ENCODE peak calls at places on chromosomes 12 and 14, in eight cellular contexts. One of them, this sample, is unnamed.

GRCh38 chr14:22555573-22556011 is 33.4 kb downstream of the DAD1 start:
- DNase-seq in NCI-H2081: no peak
- DNase-seq in CD8-positive, alpha-beta memory T cell: peak; percentile 65
- DNase-seq in aorta: no peak
- DNase-seq in effector memory CD4-positive, alpha-beta T cell: peak; percentile 65
- DNase-seq in naive thymus-derived CD8-positive, alpha-beta T cell: no peak
- DNase-seq in MM.1S: peak; percentile 26
- DNase-seq in progenitor cell of endocrine pancreas: no peak
- DNase-seq in this sample: no peak

GRCh38 chr14:99426265-99426664 is 54.4 kb downstream of the SETD3 start:
- DNase-seq in naive thymus-derived CD8-positive, alpha-beta T cell: no peak
- DNase-seq in effector memory CD4-positive, alpha-beta T cell: no peak
- DNase-seq in CD8-positive, alpha-beta memory T cell: no peak
- DNase-seq in MM.1S: no peak
- DNase-seq in NCI-H2081: no peak
- DNase-seq in progenitor cell of endocrine pancreas: no peak
- DNase-seq in aorta: no peak
- DNase-seq in this sample: no peak

GRCh38 chr12:85996280-85996679 is 122.2 kb downstream of the NTS start:
- DNase-seq in MM.1S: no peak
- DNase-seq in NCI-H2081: no peak
- DNase-seq in progenitor cell of endocrine pancreas: no peak
- DNase-seq in effector memory CD4-positive, alpha-beta T cell: no peak
- DNase-seq in CD8-positive, alpha-beta memory T cell: no peak
- DNase-seq in naive thymus-derived CD8-positive, alpha-beta T cell: no peak
- DNase-seq in aorta: no peak
- DNase-seq in this sample: no peak

GRCh38 chr14:54818201-54819133 is 84.2 kb downstream of the GCH1 start:
- DNase-seq in MM.1S: no peak
- DNase-seq in progenitor cell of endocrine pancreas: no peak
- DNase-seq in naive thymus-derived CD8-positive, alpha-beta T cell: no peak
- DNase-seq in CD8-positive, alpha-beta memory T cell: no peak
- DNase-seq in effector memory CD4-positive, alpha-beta T cell: no peak
- DNase-seq in NCI-H2081: peak; percentile 93
- DNase-seq in aorta: no peak
- DNase-seq in this sample: no peak

GRCh38 chr14:51716610-51717009 is 64.9 kb downstream of the FRMD6 start:
- DNase-seq in MM.1S: no peak
- DNase-seq in naive thymus-derived CD8-positive, alpha-beta T cell: no peak
- DNase-seq in NCI-H2081: no peak
- DNase-seq in progenitor cell of endocrine pancreas: no peak
- DNase-seq in effector memory CD4-positive, alpha-beta T cell: no peak
- DNase-seq in CD8-positive, alpha-beta memory T cell: no peak
- DNase-seq in aorta: no peak
- DNase-seq in this sample: no peak

GRCh38 chr14:75440733-75441474 is 13.1 kb downstream of the JDP2 start:
- DNase-seq in CD8-positive, alpha-beta memory T cell: no peak
- DNase-seq in naive thymus-derived CD8-positive, alpha-beta T cell: no peak
- DNase-seq in effector memory CD4-positive, alpha-beta T cell: no peak
- DNase-seq in MM.1S: no peak
- DNase-seq in NCI-H2081: no peak
- DNase-seq in aorta: peak; percentile 84
- DNase-seq in progenitor cell of endocrine pancreas: no peak
- DNase-seq in this sample: peak; percentile 63

GRCh38 chr14:81062816-81063215 is 107.4 kb downstream of the TSHR start:
- DNase-seq in NCI-H2081: no peak
- DNase-seq in progenitor cell of endocrine pancreas: no peak
- DNase-seq in MM.1S: peak; percentile 41
- DNase-seq in naive thymus-derived CD8-positive, alpha-beta T cell: no peak
- DNase-seq in effector memory CD4-positive, alpha-beta T cell: no peak
- DNase-seq in aorta: no peak
- DNase-seq in CD8-positive, alpha-beta memory T cell: no peak
- DNase-seq in this sample: no peak

GRCh38 chr14:78598046-78598652 is 428.0 kb downstream of the NRXN3 start:
- DNase-seq in MM.1S: peak; percentile 58
- DNase-seq in effector memory CD4-positive, alpha-beta T cell: no peak
- DNase-seq in progenitor cell of endocrine pancreas: peak; percentile 53
- DNase-seq in naive thymus-derived CD8-positive, alpha-beta T cell: peak; percentile 15
- DNase-seq in CD8-positive, alpha-beta memory T cell: peak; percentile 1
- DNase-seq in NCI-H2081: peak; percentile 75
- DNase-seq in aorta: no peak
- DNase-seq in this sample: peak; percentile 72

GRCh38 chr14:84708865-84709264 is 821.1 kb upstream of the FLRT2 start:
- DNase-seq in aorta: no peak
- DNase-seq in effector memory CD4-positive, alpha-beta T cell: no peak
- DNase-seq in MM.1S: no peak
- DNase-seq in CD8-positive, alpha-beta memory T cell: no peak
- DNase-seq in naive thymus-derived CD8-positive, alpha-beta T cell: no peak
- DNase-seq in progenitor cell of endocrine pancreas: no peak
- DNase-seq in NCI-H2081: no peak
- DNase-seq in this sample: no peak

GRCh38 chr12:86914716-86915115 is 658.5 kb upstream of the MGAT4C start:
- DNase-seq in NCI-H2081: peak; percentile 23
- DNase-seq in effector memory CD4-positive, alpha-beta T cell: no peak
- DNase-seq in naive thymus-derived CD8-positive, alpha-beta T cell: no peak
- DNase-seq in aorta: no peak
- DNase-seq in CD8-positive, alpha-beta memory T cell: no peak
- DNase-seq in MM.1S: no peak
- DNase-seq in progenitor cell of endocrine pancreas: no peak
- DNase-seq in this sample: peak; percentile 39